ENCODE peak calls at places on chromosomes 12 and 14, in nine cellular contexts. V is fibroblast of pulmonary artery, C is Peyer's patch, R is fibroblast of the aortic adventitia, Q is body of pancreas, L is lower leg skin, G is GM12864, F is MM.1S, N is IMR-90. I is an unnamed sample.

GRCh38 chr12:115341442-115341841 is 657.5 kb upstream of the TBX3 start:
- DNase-seq in V (peak; percentile 99), C (peak; percentile 24), R (peak; percentile 100), Q (peak; percentile 51), L (peak; percentile 91), G (peak; percentile 21), F (no peak), N (peak; percentile 100), I (peak; percentile 95)

GRCh38 chr14:69543341-69544249 is 31.1 kb downstream of the CCDC177 start:
- DNase-seq in V (peak; percentile 96), C (peak; percentile 18), R (peak; percentile 85), Q (no peak), L (peak; percentile 72), G (no peak), F (no peak), N (peak; percentile 93), I (peak; percentile 74)

GRCh38 chr12:80205960-80206359 is 106.6 kb downstream of the OTOGL start:
- DNase-seq in V (no peak), C (no peak), R (no peak), Q (no peak), L (no peak), G (no peak), F (no peak), N (no peak), I (no peak)

GRCh38 chr12:19230299-19230866 is 100.8 kb downstream of the PLEKHA5 start:
- DNase-seq in V (no peak), C (no peak), R (no peak), Q (no peak), L (no peak), G (no peak), F (no peak), N (no peak), I (no peak)

GRCh38 chr12:25935355-25936144 is 22.9 kb upstream of the RASSF8 start:
- DNase-seq in V (no peak), C (no peak), R (no peak), Q (no peak), L (no peak), G (no peak), F (no peak), N (no peak), I (no peak)

GRCh38 chr14:55301722-55302121 is 30.5 kb downstream of the FBXO34 start:
- DNase-seq in V (peak; percentile 39), C (no peak), R (peak; percentile 32), Q (no peak), L (peak; percentile 28), G (no peak), F (no peak), N (peak; percentile 63), I (no peak)

GRCh38 chr14:70152704-70153103 is 36.0 kb downstream of the SLC8A3 start:
- DNase-seq in V (no peak), C (no peak), R (no peak), Q (no peak), L (no peak), G (no peak), F (no peak), N (no peak), I (no peak)

GRCh38 chr12:59079472-59079871 is 159.2 kb upstream of the LRIG3 start:
- DNase-seq in V (no peak), C (no peak), R (no peak), Q (no peak), L (no peak), G (no peak), F (no peak), N (no peak), I (no peak)

GRCh38 chr12:78396538-78396937 is 468.0 kb upstream of the SYT1 start:
- DNase-seq in V (no peak), C (no peak), R (no peak), Q (no peak), L (no peak), G (no peak), F (no peak), N (no peak), I (no peak)

GRCh38 chr12:2108975-2109671 is 56.3 kb downstream of the CACNA1C start:
- DNase-seq in V (no peak), C (no peak), R (no peak), Q (no peak), L (no peak), G (no peak), F (no peak), N (no peak), I (no peak)

GRCh38 chr12:76029982-76030377 is 1.6 kb downstream of the PHLDA1 start:
- DNase-seq in V (peak; percentile 74), C (no peak), R (peak; percentile 68), Q (peak; percentile 18), L (no peak), G (no peak), F (peak; percentile 19), N (peak; percentile 49), I (no peak)

GRCh38 chr12:19530631-19531020 is 91.3 kb downstream of the AEBP2 start:
- DNase-seq in V (peak; percentile 53), C (no peak), R (peak; percentile 58), Q (no peak), L (no peak), G (no peak), F (no peak), N (peak; percentile 17), I (no peak)

GRCh38 chr12:54993181-54993835 is 8.7 kb upstream of the TESPA1 start:
- DNase-seq in V (peak; percentile 77), C (peak; percentile 56), R (peak; percentile 73), Q (peak; percentile 70), L (peak; percentile 38), G (peak; percentile 44), F (peak; percentile 56), N (peak; percentile 60), I (no peak)

GRCh38 chr14:31476131-31476917 is 11.5 kb downstream of the GPR33 start:
- DNase-seq in V (peak; percentile 6), C (no peak), R (peak; percentile 22), Q (no peak), L (no peak), G (no peak), F (no peak), N (no peak), I (no peak)

GRCh38 chr12:82057770-82058169 is 298.6 kb upstream of the PPFIA2 start:
- DNase-seq in V (no peak), C (no peak), R (no peak), Q (no peak), L (no peak), G (no peak), F (peak; percentile 61), N (no peak), I (no peak)

GRCh38 chr14:100190126-100190525 is 30.7 kb upstream of the DEGS2 start:
- DNase-seq in V (no peak), C (no peak), R (no peak), Q (no peak), L (no peak), G (no peak), F (no peak), N (no peak), I (no peak)

GRCh38 chr14:24311837-24312615 is 724 bp downstream of the LTB4R start:
- DNase-seq in V (peak; percentile 47), C (no peak), R (peak; percentile 32), Q (no peak), L (no peak), G (no peak), F (no peak), N (no peak), I (no peak)
- H3K4me3 ChIP-seq in V (no peak overlapping the region), C (peak overlapping the region; percentile 64), R (no peak overlapping the region), Q (no peak overlapping the region), L (no peak overlapping the region), G (peak overlapping the region; percentile 50), F (peak overlapping the region; percentile 61), N (no peak overlapping the region), I (no peak overlapping the region)

GRCh38 chr14:95886366-95886765 is 9.7 kb downstream of the TUNAR start:
- DNase-seq in V (no peak), C (no peak), R (no peak), Q (peak; percentile 36), L (no peak), G (no peak), F (no peak), N (no peak), I (no peak)
- TF ChIP-seq CTCF in V (no peak), C (no peak), R (no peak), Q (no peak), L (no peak), G (no peak), F (no peak), N (no peak), I (no peak)

GRCh38 chr14:106455026-106455425 is 928.6 kb downstream of the TMEM121 start:
- DNase-seq in V (no peak), C (no peak), R (no peak), Q (no peak), L (no peak), G (no peak), F (no peak), N (no peak), I (no peak)
- H3K4me3 ChIP-seq in V (no peak overlapping the region), C (no peak overlapping the region), R (no peak overlapping the region), Q (no peak overlapping the region), L (no peak overlapping the region), G (no peak overlapping the region), F (no peak overlapping the region), N (no peak overlapping the region), I (no peak overlapping the region)

GRCh38 chr12:83823386-83824045 is 1089.1 kb downstream of the SLC6A15 start:
- DNase-seq in V (peak; percentile 21), C (no peak), R (no peak), Q (peak; percentile 64), L (no peak), G (peak; percentile 49), F (peak; percentile 87), N (no peak), I (no peak)

GRCh38 chr12:83827860-83828259 is 1084.7 kb downstream of the SLC6A15 start:
- DNase-seq in V (no peak), C (no peak), R (no peak), Q (no peak), L (no peak), G (no peak), F (no peak), N (no peak), I (no peak)

GRCh38 chr12:83821967-83822366 is 1090.6 kb downstream of the SLC6A15 start:
- DNase-seq in V (no peak), C (no peak), R (peak; percentile 11), Q (no peak), L (no peak), G (no peak), F (no peak), N (no peak), I (no peak)

GRCh38 chr12:83827193-83827592 is 1085.4 kb downstream of the SLC6A15 start:
- DNase-seq in V (no peak), C (no peak), R (no peak), Q (no peak), L (no peak), G (no peak), F (no peak), N (no peak), I (no peak)

GRCh38 chr12:83826112-83826511 is 1086.5 kb downstream of the SLC6A15 start:
- DNase-seq in V (peak; percentile 42), C (no peak), R (peak; percentile 18), Q (peak; percentile 69), L (no peak), G (no peak), F (peak; percentile 50), N (peak; percentile 28), I (no peak)
- TF ChIP-seq CTCF in V (peak; percentile 83), C (peak; percentile 25), R (peak; percentile 53), Q (peak; percentile 46), L (no peak), G (peak; percentile 89), F (peak; percentile 81), N (peak; percentile 56), I (peak; percentile 42)